ENCODE peak calls at places on chromosomes 3 and 15, in nine cellular contexts. C is IMR-90; I is CD8-positive, alpha-beta T cell; A is colonic mucosa; B is transverse colon; Z is AG04450; S is WERI-Rb-1; M is mesenchymal stem cell; F is lung. E is an unnamed sample. For H3K9me3, the result is how much of the 10 kb centered on the place peaks cover.

GRCh38 chr3:50295553-50296166 is 3.4 kb upstream of the IFRD2 start:
- DNase-seq in I (no peak), B (no peak), Z (no peak), F (no peak), A (no peak), M (no peak), S (no peak), C (no peak), E (no peak)

GRCh38 chr3:172317984-172318383 is 130.3 kb downstream of the GHSR start:
- DNase-seq in F (peak), Z (peak), C (peak), M (peak), S (peak), B (peak), A (peak), I (no peak), E (no peak)

GRCh38 chr3:146052791-146053310 is 108.1 kb downstream of the PLOD2 start:
- DNase-seq in I (no peak), S (no peak), M (no peak), B (no peak), Z (no peak), C (peak), F (no peak), A (no peak), E (no peak)

GRCh38 chr15:89057506-89058133 is 30.6 kb upstream of the ABHD2 start:
- DNase-seq in M (peak), I (peak), Z (peak), B (peak), A (peak), C (peak), S (peak), F (peak), E (peak)

GRCh38 chr3:155070932-155071387 is 9.2 kb upstream of the MME start:
- DNase-seq in Z (peak), C (peak), I (no peak), A (no peak), S (no peak), B (no peak), M (peak), F (no peak), E (no peak)

GRCh38 chr3:17422636-17423035 is 319.8 kb downstream of the TBC1D5 start:
- DNase-seq in C (no peak), Z (no peak), F (no peak), B (no peak), M (no peak), A (no peak), I (no peak), S (no peak), E (no peak)

GRCh38 chr3:72657666-72658065 is 190.6 kb downstream of the SHQ1 start:
- DNase-seq in A (peak), M (no peak), S (no peak), I (peak), B (no peak), F (no peak), C (no peak), Z (no peak), E (no peak)

GRCh38 chr15:32698773-32699390 is 18.9 kb upstream of the GREM1 start:
- DNase-seq in C (peak), Z (no peak), S (no peak), F (no peak), B (no peak), I (no peak), M (no peak), A (no peak), E (no peak)

GRCh38 chr15:58396181-58396580 is 35.6 kb upstream of the LIPC start:
- DNase-seq in I (no peak), M (peak), F (no peak), A (no peak), Z (peak), C (peak), B (no peak), S (peak), E (peak)

GRCh38 chr3:198027799-198028390 is 67.9 kb downstream of the LMLN start:
- DNase-seq in S (no peak), C (no peak), I (no peak), F (no peak), B (no peak), M (no peak), Z (no peak), A (no peak), E (no peak)

GRCh38 chr3:127287840-127288239 is at the start of gene PRR20G:
- DNase-seq in M (no peak), S (no peak), F (no peak), A (no peak), B (no peak), I (no peak), Z (no peak), C (no peak), E (no peak)

GRCh38 chr3:73409405-73409804 is 215.3 kb downstream of the PDZRN3 start:
- DNase-seq in Z (no peak), B (no peak), S (no peak), A (no peak), C (peak), M (no peak), F (no peak), I (no peak), E (no peak)

GRCh38 chr3:162390891-162391290 is 894.3 kb downstream of the OTOL1 start:
- DNase-seq in C (peak), A (no peak), F (no peak), I (no peak), M (peak), B (no peak), S (no peak), Z (peak), E (no peak)

GRCh38 chr3:141797819-141798405 is 34.7 kb downstream of the GRK7 start:
- DNase-seq in A (no peak), M (no peak), S (peak), I (no peak), B (no peak), C (no peak), Z (no peak), F (no peak), E (no peak)

GRCh38 chr3:42266085-42266484 is at the start of gene CCK:
- DNase-seq in F (no peak), Z (no peak), B (no peak), C (no peak), I (no peak), S (no peak), M (no peak), A (no peak), E (no peak)

GRCh38 chr15:74062236-74062635 is 20.1 kb downstream of the GOLGA6A start:
- DNase-seq in I (no peak), C (no peak), B (no peak), M (no peak), F (no peak), Z (no peak), A (no peak), S (no peak), E (peak)

GRCh38 chr3:21036888-21037287 is 714.1 kb downstream of the ZNF385D start:
- DNase-seq in C (no peak), I (no peak), S (no peak), B (no peak), M (no peak), A (no peak), Z (no peak), F (no peak), E (no peak)

GRCh38 chr3:172607305-172608121 is 84.3 kb upstream of the TNFSF10 start:
- DNase-seq in M (peak), I (no peak), Z (peak), F (no peak), S (peak), A (no peak), C (peak), B (no peak), E (no peak)

GRCh38 chr15:100588638-100589242 is 13.2 kb downstream of the LINS1 start:
- DNase-seq in Z (no peak), I (no peak), M (peak), A (no peak), S (no peak), C (peak), F (no peak), B (no peak), E (no peak)
- H3K9me3 ChIP-seq in Z (under half), I (under half), M (under half), A (under half), S (under half), C (under half), F (under half), B (under half), E (under half)

DNA sequence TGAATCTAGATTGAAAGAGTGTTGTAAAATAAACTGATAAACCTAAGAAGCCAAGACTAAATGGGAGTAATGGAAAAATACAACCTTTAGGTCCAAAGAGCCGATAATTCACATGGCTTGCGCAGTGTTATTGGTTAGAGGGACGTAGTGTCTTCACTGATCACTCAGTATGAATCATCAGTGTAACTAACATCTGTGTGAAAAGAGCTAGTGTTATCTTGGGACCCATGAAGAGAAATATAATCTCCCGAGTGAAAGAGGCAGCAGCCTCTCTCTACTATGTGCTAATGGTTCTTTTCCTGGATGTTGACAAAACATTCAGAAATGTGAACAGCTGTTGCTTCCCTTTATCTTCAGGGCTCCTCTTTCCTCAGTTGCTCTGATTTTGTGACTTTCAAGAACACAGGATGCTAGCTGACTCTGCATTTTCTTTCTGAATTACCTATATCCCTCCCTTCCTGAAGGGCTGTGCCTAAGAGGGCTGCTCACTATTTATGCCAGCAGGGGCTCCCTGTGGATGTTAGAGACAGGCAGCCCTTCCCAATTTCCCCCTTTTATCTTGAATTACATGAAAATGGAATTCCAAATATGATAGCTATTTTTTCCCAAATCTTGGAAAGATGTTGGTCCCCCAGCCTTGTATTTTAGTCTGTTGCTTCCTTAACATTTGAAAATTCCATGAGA is 128.8 kb downstream of the GRM7 start:
- DNase-seq in B (no peak), C (no peak), M (no peak), S (no peak), I (no peak), A (no peak), F (no peak), Z (no peak), E (no peak)
- H3K27ac ChIP-seq in B (no peak), C (no peak), M (no peak), S (no peak), I (no peak), A (no peak), F (no peak), Z (no peak), E (no peak)

GRCh38 chr3:177749836-177750235 is 552.6 kb upstream of the TBL1XR1 start:
- DNase-seq in Z (no peak), B (no peak), A (no peak), I (no peak), F (no peak), M (no peak), C (no peak), S (no peak), E (no peak)

GRCh38 chr3:177743491-177743890 is 546.2 kb upstream of the TBL1XR1 start:
- DNase-seq in M (no peak), B (no peak), I (no peak), A (no peak), Z (no peak), C (no peak), F (no peak), S (no peak), E (no peak)

GRCh38 chr3:177742273-177742672 is 545.0 kb upstream of the TBL1XR1 start:
- DNase-seq in A (no peak), F (no peak), I (no peak), M (no peak), S (no peak), Z (no peak), C (no peak), B (no peak), E (no peak)

GRCh38 chr3:177746259-177747021 is 549.2 kb upstream of the TBL1XR1 start:
- DNase-seq in I (no peak), M (no peak), C (peak), Z (peak), B (no peak), A (no peak), S (no peak), F (no peak), E (no peak)

GRCh38 chr3:177744873-177745646 is 547.8 kb upstream of the TBL1XR1 start:
- DNase-seq in S (no peak), C (peak), Z (no peak), F (peak), B (no peak), I (no peak), M (peak), A (no peak), E (no peak)
- H3K9me3 ChIP-seq in S (under half), C (under half), Z (under half), F (under half), B (under half), I (under half), M (under half), A (under half), E (under half)

GRCh38 chr3:123884258-123884831 is at the start of gene MYLK:
- DNase-seq in B (peak), I (no peak), F (peak), M (peak), S (peak), Z (peak), A (peak), C (peak), E (peak)
- H3K27ac ChIP-seq in B (peak), I (no peak), F (peak), M (peak), S (peak), Z (peak), A (no peak), C (peak), E (no peak)

DNA sequence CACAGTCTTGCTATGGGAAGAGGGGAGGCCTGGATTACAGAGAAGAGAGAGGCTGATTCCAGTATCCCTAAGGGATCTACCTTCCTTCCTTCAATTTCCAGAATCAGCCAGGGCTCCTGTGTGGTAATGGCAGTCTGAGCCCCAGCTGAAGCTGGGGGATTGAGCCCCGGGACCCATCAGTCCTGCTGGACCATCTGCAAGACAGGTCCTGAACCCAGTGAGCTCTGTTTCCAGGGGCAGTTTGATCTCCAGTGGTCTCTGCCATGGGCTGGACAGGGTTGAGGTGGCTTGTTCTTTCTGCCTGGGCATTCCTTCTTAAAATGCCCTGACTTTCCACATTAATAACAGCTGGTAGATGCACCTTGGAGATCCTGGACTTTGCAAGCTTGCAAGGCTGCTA is 685.2 kb downstream of the TBL1XR1 start:
- DNase-seq in M (no peak), S (no peak), I (no peak), F (no peak), Z (no peak), B (no peak), C (no peak), A (no peak), E (no peak)
- H3K9me3 ChIP-seq in M (half or more), S (under half), I (under half), F (under half), Z (under half), B (under half), C (under half), A (under half), E (under half)

GRCh38 chr15:86915811-86916331 is 836.2 kb downstream of the AGBL1 start:
- DNase-seq in B (no peak), C (peak), Z (peak), A (no peak), S (peak), F (no peak), M (peak), I (no peak), E (no peak)

GRCh38 chr15:86916671-86917450 is 837.2 kb downstream of the AGBL1 start:
- DNase-seq in A (no peak), M (peak), C (no peak), F (no peak), I (no peak), S (no peak), B (no peak), Z (no peak), E (no peak)

DNA sequence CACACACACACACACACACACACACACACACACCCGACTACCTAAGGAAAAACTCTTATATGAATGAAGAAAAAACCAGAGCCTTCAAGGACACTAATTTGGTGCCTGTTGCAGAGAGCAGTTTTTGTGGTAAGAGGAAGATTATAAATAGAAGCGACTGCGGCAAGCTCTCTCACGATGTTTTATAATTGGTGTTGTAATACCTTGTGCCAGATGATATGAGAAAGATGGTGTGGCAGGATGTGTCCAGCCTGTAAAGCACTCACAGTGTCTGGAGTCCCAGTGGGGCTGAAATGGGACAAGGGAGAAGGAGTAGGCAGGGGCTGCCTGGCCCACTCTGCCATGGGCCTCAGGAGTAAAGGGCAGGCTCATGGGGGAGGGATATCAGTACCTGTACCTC is 839.9 kb downstream of the AGBL1 start:
- DNase-seq in B (no peak), I (no peak), S (no peak), Z (no peak), M (peak), A (no peak), F (no peak), C (no peak), E (no peak)
- H3K27ac ChIP-seq in B (no peak), I (no peak), S (no peak), Z (no peak), M (no peak), A (no peak), F (peak), C (no peak), E (no peak)

DNA sequence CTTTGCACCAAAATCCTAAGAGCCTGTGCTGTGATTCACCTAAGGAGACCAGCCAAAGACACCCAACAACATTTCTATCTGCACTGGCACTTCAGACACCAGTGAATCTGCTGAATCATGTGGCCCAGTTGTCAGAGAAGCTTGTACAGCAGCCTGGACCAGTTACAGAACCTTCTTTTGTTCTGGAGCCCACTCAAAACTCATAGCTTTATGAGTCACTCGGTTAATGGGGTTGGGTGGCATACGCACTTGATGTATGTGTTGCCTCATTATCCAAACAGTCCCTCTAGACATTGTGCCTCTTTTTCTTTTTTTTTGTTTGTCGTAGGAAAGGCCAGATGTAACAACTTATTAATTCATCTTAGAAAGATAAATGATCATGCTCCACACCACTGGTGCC is 25.6 kb upstream of the GOLGA6L2 start:
- DNase-seq in M (no peak), A (no peak), S (no peak), F (no peak), B (no peak), Z (no peak), I (no peak), C (no peak), E (no peak)
- H3K9me3 ChIP-seq in M (under half), A (under half), S (under half), F (under half), B (under half), Z (under half), I (under half), C (under half), E (under half)

GRCh38 chr3:184601576-184602405 is 40.2 kb downstream of the EPHB3 start:
- DNase-seq in Z (no peak), B (no peak), S (no peak), M (no peak), A (no peak), C (no peak), I (no peak), F (no peak), E (no peak)

GRCh38 chr3:184604956-184605290 is 43.3 kb downstream of the EPHB3 start:
- DNase-seq in F (no peak), B (no peak), C (no peak), M (no peak), Z (no peak), S (no peak), I (no peak), A (no peak), E (no peak)

GRCh38 chr3:184603156-184604030 is 41.8 kb downstream of the EPHB3 start:
- DNase-seq in B (no peak), C (no peak), I (no peak), F (no peak), M (no peak), S (no peak), A (no peak), Z (no peak), E (no peak)

GRCh38 chr3:184602406-184603155 is 41.0 kb downstream of the EPHB3 start:
- DNase-seq in M (peak), Z (no peak), B (no peak), I (no peak), S (no peak), C (no peak), A (no peak), F (no peak), E (no peak)

DNA sequence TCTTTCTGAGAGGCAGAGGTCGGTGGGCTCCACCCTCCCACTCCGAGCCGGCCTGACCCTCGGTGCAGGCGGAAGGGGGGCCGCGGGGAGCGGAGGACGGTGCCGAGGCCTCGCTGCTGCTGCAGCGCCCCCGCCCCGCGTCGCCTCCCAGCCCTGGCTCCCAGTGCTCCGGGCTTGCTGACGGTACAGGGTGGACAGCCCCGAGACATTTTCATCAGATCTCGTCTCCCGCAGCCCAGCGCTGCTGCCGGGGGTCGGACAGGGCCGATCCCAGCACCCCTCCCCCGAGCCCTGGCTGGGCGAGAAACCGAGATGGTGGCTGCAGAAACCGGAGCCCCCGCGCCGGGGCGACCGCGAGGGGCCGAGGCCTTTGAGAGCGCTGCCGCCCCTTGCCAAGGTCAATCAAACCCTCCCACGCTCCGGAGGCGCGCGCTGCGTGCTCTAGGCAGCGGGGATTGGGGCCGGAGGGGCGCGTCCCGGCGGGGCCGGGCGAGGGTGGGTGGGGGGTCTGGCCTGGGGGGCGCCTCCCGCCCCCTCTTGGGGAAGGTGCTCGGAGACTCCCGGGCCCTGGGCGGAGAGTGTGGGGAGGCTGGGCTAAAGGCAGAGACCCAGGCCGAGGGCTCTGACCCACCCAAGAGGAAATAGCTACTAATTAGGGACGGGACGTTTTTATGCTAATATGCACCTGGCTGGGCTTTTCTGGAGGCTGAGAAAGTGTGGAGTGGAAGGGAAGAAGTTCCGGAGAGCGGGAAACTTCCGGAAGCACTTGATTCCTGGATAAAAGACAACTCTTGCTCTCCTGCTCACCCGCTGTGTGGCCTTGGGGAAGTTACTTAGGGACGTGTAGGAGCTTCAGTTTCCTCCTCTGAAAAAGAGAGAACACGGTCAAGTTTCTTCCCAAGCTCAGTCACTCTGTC is 42.7 kb downstream of the EPHB3 start:
- DNase-seq in S (no peak), F (no peak), A (no peak), M (no peak), Z (no peak), B (no peak), I (no peak), C (no peak), E (no peak)
- H3K27ac ChIP-seq in S (no peak), F (no peak), A (no peak), M (no peak), Z (no peak), B (peak), I (no peak), C (no peak), E (no peak)

DNA sequence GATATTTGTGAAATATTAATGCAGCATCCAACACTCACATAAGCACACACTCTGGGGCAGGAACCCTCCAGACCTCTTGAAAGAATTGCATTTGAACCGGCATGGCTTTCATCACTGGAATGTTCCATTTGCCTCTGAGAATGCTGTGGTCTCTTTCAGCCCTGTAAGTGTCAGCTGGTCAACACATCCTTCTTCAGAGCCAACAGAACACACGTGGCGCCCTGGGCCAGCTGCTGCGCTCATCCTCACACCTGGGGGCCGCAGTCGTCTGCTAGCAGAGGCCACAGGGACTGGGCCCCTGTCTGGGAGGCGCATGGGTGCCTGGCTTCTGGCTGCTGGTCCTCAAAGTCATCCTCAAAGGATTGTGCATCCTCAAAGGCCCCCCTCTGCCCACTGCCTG is 71.4 kb upstream of the HERC1 start:
- DNase-seq in B (no peak), C (no peak), I (no peak), F (no peak), S (no peak), M (no peak), A (no peak), Z (no peak), E (no peak)
- H3K9me3 ChIP-seq in B (under half), C (under half), I (under half), F (under half), S (under half), M (under half), A (under half), Z (under half), E (under half)